ENCODE peak calls at places on chromosome 4, in four cellular contexts. M is HepG2, T is heart left ventricle, Z is GM12878. A is an unnamed sample.

GRCh38 chr4:36551697-36552214 is 270.3 kb downstream of the DTHD1 start:
- ATAC-seq in M (no peak), Z (peak; percentile 95), T (no peak), A (no peak)

GRCh38 chr4:83114576-83114975 is at the start of gene PLAC8:
- ATAC-seq in M (peak; percentile 76), T (no peak), Z (peak; percentile 52), A (no peak)

GRCh38 chr4:70637239-70637920 is 8.8 kb downstream of the ENAM start:
- ATAC-seq in M (peak; percentile 64), Z (peak; percentile 52), T (peak; percentile 75), A (no peak)

GRCh38 chr4:105059337-105059736 is 87.3 kb upstream of the TET2 start:
- ATAC-seq in T (no peak), M (no peak), Z (peak; percentile 55), A (no peak)

GRCh38 chr4:86522349-86522748 is 71.8 kb upstream of the PTPN13 start:
- ATAC-seq in T (no peak), M (no peak), Z (peak; percentile 37), A (no peak)

GRCh38 chr4:99157478-99157935 is 13.4 kb upstream of the ADH4 start:
- ATAC-seq in T (no peak), Z (no peak), M (peak; percentile 91), A (no peak)

GRCh38 chr4:77742054-77742453 is 77.1 kb downstream of the CNOT6L start:
- ATAC-seq in T (no peak), M (no peak), Z (no peak), A (no peak)

GRCh38 chr4:152258391-152258790 is 277.5 kb downstream of the FBXW7 start:
- ATAC-seq in T (no peak), M (no peak), Z (no peak), A (no peak)

GRCh38 chr4:7473096-7473495 is 38.4 kb upstream of the PSAPL1 start:
- ATAC-seq in Z (no peak), T (no peak), M (no peak), A (no peak)

GRCh38 chr4:6196324-6196723 is 4.0 kb downstream of the JAKMIP1 start:
- ATAC-seq in T (no peak), Z (no peak), M (no peak), A (no peak)

GRCh38 chr4:14857475-14857874 is 144.8 kb upstream of the CPEB2 start:
- ATAC-seq in Z (no peak), T (no peak), M (no peak), A (no peak)

GRCh38 chr4:170089274-170089742 is 448 bp downstream of the AADAT start:
- ATAC-seq in Z (peak; percentile 29), T (peak; percentile 27), M (peak; percentile 50), A (peak; percentile 19)

GRCh38 chr4:101037938-101038413 is 309.4 kb downstream of the PPP3CA start:
- ATAC-seq in Z (peak; percentile 35), M (no peak), T (peak; percentile 51), A (no peak)

GRCh38 chr4:77802406-77802805 is 16.8 kb downstream of the CNOT6L start:
- ATAC-seq in Z (no peak), T (no peak), M (no peak), A (no peak)

GRCh38 chr4:94912606-94913005 is 154.9 kb downstream of the BMPR1B start:
- ATAC-seq in M (no peak), T (no peak), Z (no peak), A (no peak)

GRCh38 chr4:156584100-156584499 is 387.5 kb downstream of the PDGFC start:
- ATAC-seq in M (no peak), Z (no peak), T (no peak), A (no peak)

GRCh38 chr4:182513534-182514291 is 270.5 kb downstream of the TENM3 start:
- ATAC-seq in T (no peak), Z (peak; percentile 62), M (no peak), A (no peak)

GRCh38 chr4:185213829-185214228 is 4.4 kb downstream of the SNX25 start:
- ATAC-seq in Z (peak; percentile 52), M (no peak), T (no peak), A (no peak)

GRCh38 chr4:17688011-17688441 is 73.6 kb downstream of the MED28 start:
- ATAC-seq in T (no peak), M (no peak), Z (peak; percentile 55), A (no peak)

GRCh38 chr4:156571146-156571545 is 400.5 kb downstream of the PDGFC start:
- ATAC-seq in Z (no peak), M (no peak), T (no peak), A (no peak)

GRCh38 chr4:17273047-17273446 is 238.8 kb downstream of the QDPR start:
- ATAC-seq in Z (no peak), T (no peak), M (no peak), A (no peak)

GRCh38 chr4:183522821-183523220 is 18.0 kb downstream of the ING2 start:
- ATAC-seq in Z (no peak), M (peak; percentile 47), T (no peak), A (no peak)

GRCh38 chr4:58411904-58412303 is 1301.7 kb upstream of the IGFBP7 start:
- ATAC-seq in M (no peak), Z (no peak), T (no peak), A (no peak)

DNA sequence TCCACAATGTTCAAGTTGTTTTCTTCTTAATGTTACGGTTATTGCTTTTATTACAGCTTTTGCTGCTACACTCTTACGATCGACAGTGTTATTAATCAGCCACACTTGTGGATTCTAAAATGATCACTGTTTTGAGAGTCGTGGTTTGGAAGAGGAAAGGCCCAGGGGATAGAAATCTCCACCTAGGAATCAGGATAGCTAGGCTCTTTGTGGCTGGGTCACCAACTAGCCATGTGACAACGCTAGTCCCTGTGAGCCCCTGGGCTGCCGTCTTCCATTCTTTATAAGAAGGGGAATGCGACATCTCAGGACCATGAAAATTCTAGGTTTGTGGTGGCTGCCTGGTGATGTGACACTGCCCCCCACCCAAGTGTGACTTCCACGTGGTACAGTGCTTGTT is 380 bp downstream of the SLC34A2 start:
- ATAC-seq in T (no peak), Z (no peak), M (no peak), A (no peak)
- H3K4me3 ChIP-seq in T (no peak overlapping the region), Z (no peak overlapping the region), M (peak overlapping the region; percentile 33), A (no peak overlapping the region)

GRCh38 chr4:76208005-76208765 is 5.4 kb downstream of the SCARB2 start:
- ATAC-seq in Z (no peak), T (peak; percentile 88), M (peak; percentile 94), A (peak; percentile 92)
- TF ChIP-seq POLR2A in Z (no peak), T (peak; percentile 48), M (peak; percentile 41), A (no peak)

GRCh38 chr4:48127231-48127881 is 6.7 kb downstream of the TXK start:
- ATAC-seq in T (no peak), Z (no peak), M (no peak), A (no peak)

GRCh38 chr4:48130100-48130499 is 4.0 kb downstream of the TXK start:
- ATAC-seq in Z (no peak), T (peak; percentile 14), M (no peak), A (no peak)

GRCh38 chr4:48127882-48128394 is 6.1 kb downstream of the TXK start:
- ATAC-seq in Z (peak; percentile 92), T (peak; percentile 65), M (peak; percentile 97), A (peak; percentile 50)

GRCh38 chr4:48131736-48132135 is 2.3 kb downstream of the TXK start:
- ATAC-seq in M (no peak), Z (no peak), T (no peak), A (no peak)

GRCh38 chr4:48129307-48130014 is 4.6 kb downstream of the TXK start:
- ATAC-seq in T (no peak), Z (peak; percentile 47), M (peak; percentile 77), A (no peak)
- H3K4me3 ChIP-seq in T (no peak overlapping the region), Z (no peak overlapping the region), M (no peak overlapping the region), A (no peak overlapping the region)

GRCh38 chr4:139301821-139302611 is at the start of gene NDUFC1:
- ATAC-seq in M (peak; percentile 65), Z (peak; percentile 72), T (peak; percentile 17), A (peak; percentile 41)

GRCh38 chr4:139300431-139301142 is 718 bp upstream of the NAA15 start:
- ATAC-seq in Z (peak; percentile 15), T (peak; percentile 1), M (peak; percentile 3), A (peak; percentile 35)

GRCh38 chr4:139299536-139299935 is 1.8 kb upstream of the NAA15 start:
- ATAC-seq in Z (no peak), M (no peak), T (no peak), A (no peak)

GRCh38 chr4:139304920-139305319 is 2.6 kb upstream of the NDUFC1 start:
- ATAC-seq in T (no peak), M (no peak), Z (no peak), A (no peak)

GRCh38 chr4:139301143-139301820 is at the start of gene NAA15:
- ATAC-seq in T (peak; percentile 97), M (peak; percentile 95), Z (peak; percentile 91), A (peak; percentile 98)
- TF ChIP-seq POLR2A in T (peak; percentile 77), M (peak; percentile 77), Z (peak; percentile 80), A (peak; percentile 71)

DNA sequence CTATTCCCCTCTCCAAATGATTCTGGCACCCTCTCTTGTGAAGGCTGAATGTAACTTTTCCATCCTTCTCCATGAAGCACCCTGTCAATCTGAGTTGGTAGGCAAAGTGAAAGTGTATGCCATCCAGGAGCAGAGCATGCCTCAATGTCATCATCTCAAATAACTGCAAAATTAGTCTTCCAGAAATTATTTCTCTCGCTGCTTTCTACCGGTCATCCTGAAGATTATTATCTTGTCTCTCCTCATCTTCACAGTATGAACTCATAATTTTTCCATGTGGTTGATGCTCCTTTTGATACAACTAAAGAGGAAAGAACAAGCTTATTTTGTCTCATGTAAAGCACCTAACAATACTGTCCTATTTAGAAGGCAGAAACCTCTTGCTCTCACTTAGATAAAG is 285.5 kb upstream of the PCDH7 start:
- ATAC-seq in T (no peak), Z (no peak), M (no peak), A (no peak)
- H3K4me3 ChIP-seq in T (no peak overlapping the region), Z (no peak overlapping the region), M (no peak overlapping the region), A (no peak overlapping the region)

DNA sequence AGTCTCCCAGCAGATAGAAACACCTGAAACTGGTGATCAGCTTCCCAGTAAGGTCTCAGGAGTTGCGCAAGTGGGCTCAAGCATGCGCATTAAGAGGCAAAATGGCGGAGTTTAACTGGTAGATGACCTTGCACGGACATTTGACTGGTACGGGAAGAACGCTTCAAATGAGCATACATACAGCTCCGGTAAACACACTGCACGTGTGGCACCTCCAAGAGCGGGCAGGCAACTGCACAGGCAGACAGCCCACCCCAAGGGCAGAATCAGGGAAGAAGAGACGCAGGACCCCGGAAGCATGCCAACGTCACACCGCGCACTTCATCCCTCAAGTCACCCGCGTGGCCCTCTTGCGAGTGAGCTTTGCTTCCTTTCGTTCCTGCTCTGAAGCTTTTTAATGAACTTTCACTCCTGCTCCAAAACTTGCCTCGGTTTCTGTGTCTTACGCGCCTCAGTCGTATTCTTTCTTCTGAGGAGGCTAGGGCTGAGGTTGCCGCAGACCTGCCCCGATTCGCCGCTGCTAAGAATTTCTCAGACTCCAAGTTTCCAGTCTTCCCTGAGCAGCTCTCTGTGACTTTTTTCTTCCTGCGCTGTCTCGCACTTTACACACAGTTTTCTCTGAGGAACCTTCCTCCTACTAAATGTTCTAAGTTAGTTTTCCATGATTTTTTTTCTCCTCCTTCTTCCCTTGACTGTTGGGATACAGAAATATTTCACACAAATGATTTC is 180.7 kb upstream of the ZFP42 start:
- ATAC-seq in M (no peak), T (no peak), Z (no peak), A (no peak)
- TF ChIP-seq POLR2A in M (no peak), T (no peak), Z (no peak), A (no peak)

A was measured in gastroesophageal sphincter.